ENCODE peak calls at places on chromosomes 3 and 15, in eight cellular contexts. W, A, F, K, Q, E, R and T are unnamed samples.

GRCh38 chr3:134792700-134793099 is 2.4 kb upstream of the EPHB1 start:
- DNase-seq in K (no peak), F (no peak), R (no peak), A (no peak), Q (no peak), E (no peak), W (no peak), T (no peak)

GRCh38 chr3:158313344-158313927 is 203.5 kb downstream of the RSRC1 start:
- DNase-seq in E (peak), A (no peak), K (peak), F (no peak), R (no peak), Q (no peak), W (peak), T (no peak)

GRCh38 chr3:186360779-186361178 is 1.3 kb downstream of the DGKG start:
- DNase-seq in Q (no peak), W (no peak), E (no peak), K (no peak), R (no peak), F (no peak), A (peak), T (no peak)

GRCh38 chr3:32545305-32545704 is 25.4 kb downstream of the DYNC1LI1 start:
- DNase-seq in E (no peak), Q (no peak), W (no peak), R (no peak), K (no peak), F (no peak), A (no peak), T (no peak)

GRCh38 chr3:50422153-50422552 is 62.8 kb upstream of the TMEM115 start:
- DNase-seq in E (no peak), Q (no peak), A (no peak), W (no peak), K (no peak), R (no peak), F (no peak), T (no peak)

GRCh38 chr15:100994597-100995446 is 75.7 kb downstream of the LRRK1 start:
- DNase-seq in K (no peak), F (peak), R (no peak), W (no peak), A (no peak), E (no peak), Q (no peak), T (no peak)

GRCh38 chr15:50261979-50262378 is 3.5 kb downstream of the HDC start:
- DNase-seq in Q (no peak), R (no peak), W (no peak), K (no peak), A (no peak), F (no peak), E (no peak), T (no peak)

GRCh38 chr15:78260489-78260888 is 3.9 kb upstream of the DNAJA4 start:
- DNase-seq in R (no peak), E (no peak), K (no peak), F (no peak), Q (no peak), W (no peak), A (no peak), T (no peak)

GRCh38 chr15:84748274-84749110 is at the start of gene ZNF592:
- DNase-seq in E (peak), F (peak), W (peak), A (peak), R (peak), K (peak), Q (peak), T (peak)
- TF ChIP-seq POLR2A in E (peak), F (no peak), W (no peak), A (no peak), R (no peak), K (peak), Q (no peak), T (peak)

DNA sequence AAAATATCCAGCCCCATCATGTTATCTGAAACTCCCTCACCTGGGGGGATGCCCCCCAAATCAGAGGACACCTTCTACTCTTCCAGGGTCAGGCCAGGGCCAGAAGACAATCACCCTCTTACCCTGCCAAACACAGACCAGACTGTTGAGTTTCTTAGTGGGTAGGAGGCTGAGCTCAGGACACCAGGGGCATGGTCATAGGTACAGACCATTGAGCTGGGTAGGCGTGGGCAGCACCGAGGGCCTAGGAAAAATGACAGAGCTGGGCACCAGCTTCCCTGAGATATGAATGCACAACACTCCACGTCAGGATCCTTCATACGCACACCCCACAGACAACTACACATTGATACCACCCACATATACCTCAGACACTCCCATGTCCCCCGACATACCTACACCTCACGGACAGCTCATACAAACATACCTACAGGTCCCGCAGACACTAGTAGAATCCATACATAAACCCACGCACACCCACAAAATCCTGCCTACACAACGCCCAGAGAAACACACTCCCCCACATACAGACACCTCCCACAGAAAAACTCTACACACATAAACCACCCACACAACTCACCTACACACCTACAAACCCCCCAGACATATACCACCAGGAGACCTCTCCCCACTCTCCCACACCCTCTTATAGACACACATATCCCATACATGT is 11.8 kb downstream of the AP3B2 start:
- DNase-seq in K (no peak), E (no peak), Q (no peak), F (no peak), A (no peak), R (no peak), W (no peak), T (no peak)
- TF ChIP-seq POLR2A in K (no peak), E (no peak), Q (no peak), F (no peak), A (no peak), R (no peak), W (no peak), T (no peak)

GRCh38 chr3:25789596-25790556 is at the start of gene OXSM:
- DNase-seq in R (peak), Q (peak), F (peak), W (peak), A (peak), E (peak), K (peak), T (peak)
- TF ChIP-seq POLR2A in R (peak), Q (peak), F (no peak), W (peak), A (peak), E (peak), K (peak), T (peak)

GRCh38 chr3:180912304-180913226 is at the start of gene FXR1:
- DNase-seq in E (peak), W (peak), A (peak), R (peak), K (peak), Q (peak), F (peak), T (peak)
- TF ChIP-seq POLR2A in E (peak), W (peak), A (peak), R (peak), K (peak), Q (peak), F (no peak), T (peak)

DNA sequence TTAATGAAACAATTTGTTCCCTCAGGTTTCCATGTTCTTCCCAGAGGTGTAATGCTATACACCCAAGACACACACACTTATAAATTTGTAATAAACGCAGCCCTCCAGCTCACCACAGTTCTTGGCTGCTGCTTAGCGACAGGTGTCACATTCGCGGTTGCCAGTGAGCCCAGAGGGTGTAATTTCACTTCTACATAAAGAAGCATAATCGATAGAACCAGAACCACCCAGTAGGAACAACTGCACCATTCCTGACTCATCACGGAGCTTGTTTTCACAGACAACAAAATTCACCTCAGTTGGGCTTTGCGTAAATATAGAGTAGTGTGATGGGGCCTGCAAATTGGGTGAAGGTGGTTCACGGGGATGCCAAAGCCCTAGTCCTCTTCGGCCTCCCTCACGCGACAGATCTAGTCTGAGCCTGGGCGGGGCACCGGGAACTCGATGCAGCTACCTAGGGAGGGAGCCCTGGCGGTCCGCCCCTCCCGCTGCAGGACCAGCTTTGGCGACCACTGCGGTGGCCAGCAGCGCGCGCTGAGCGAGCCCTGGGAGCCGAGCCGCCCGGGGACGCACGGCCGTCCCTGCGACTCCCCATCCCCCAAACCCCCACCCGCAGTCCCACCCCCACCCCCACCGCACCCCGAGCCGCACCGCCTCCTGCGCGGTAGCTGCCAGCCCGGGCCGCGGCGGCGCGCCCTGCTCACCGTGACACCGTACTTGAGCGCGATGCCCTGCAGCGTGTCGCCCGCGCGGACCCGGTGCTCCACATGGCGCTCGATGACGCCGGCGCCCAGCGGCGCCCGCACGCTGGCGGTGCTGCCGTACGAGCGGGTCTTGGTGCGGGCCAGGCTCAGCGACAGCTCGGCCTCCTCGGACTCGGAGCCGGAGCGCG is 563 bp downstream of the LYSMD2 start:
- DNase-seq in A (peak), E (no peak), F (peak), R (peak), K (peak), Q (no peak), W (no peak), T (no peak)
- TF ChIP-seq POLR2A in A (peak), E (no peak), F (no peak), R (no peak), K (no peak), Q (no peak), W (no peak), T (no peak)